ENCODE peak calls at places on chromosome 13, in seven cellular contexts. S, X, Y, B, K, L and I are unnamed samples.

GRCh38 chr13:110289174-110289573 is 17.8 kb downstream of the COL4A1 start:
- DNase-seq in S (no peak), X (no peak), Y (no peak), B (no peak), K (no peak), L (no peak), I (no peak)

GRCh38 chr13:20465218-20465879 is 60.3 kb downstream of the CRYL1 start:
- DNase-seq in S (no peak), X (peak; percentile 47), Y (no peak), B (no peak), K (peak; percentile 3), L (peak; percentile 76), I (peak; percentile 29)

GRCh38 chr13:93080587-93080986 is 146.0 kb upstream of the GPC6 start:
- DNase-seq in S (no peak), X (no peak), Y (no peak), B (no peak), K (peak; percentile 3), L (no peak), I (peak; percentile 1)

GRCh38 chr13:66994097-66994496 is 236.0 kb downstream of the PCDH9 start:
- DNase-seq in S (peak; percentile 2), X (peak; percentile 88), Y (peak; percentile 92), B (peak; percentile 85), K (peak; percentile 67), L (peak; percentile 52), I (peak; percentile 91)

GRCh38 chr13:64073203-64073602 is 2657.6 kb upstream of the PCDH20 start:
- DNase-seq in S (no peak), X (no peak), Y (no peak), B (no peak), K (no peak), L (no peak), I (no peak)

GRCh38 chr13:50843256-50844043 is at the start of gene DLEU7:
- DNase-seq in S (no peak), X (peak; percentile 21), Y (peak; percentile 88), B (no peak), K (no peak), L (no peak), I (no peak)

GRCh38 chr13:111317571-111318360 is 2.7 kb upstream of the TEX29 start:
- DNase-seq in S (no peak), X (no peak), Y (no peak), B (no peak), K (no peak), L (no peak), I (no peak)

GRCh38 chr13:40181203-40181845 is 485.1 kb downstream of the FOXO1 start:
- DNase-seq in S (no peak), X (no peak), Y (no peak), B (no peak), K (no peak), L (peak; percentile 51), I (peak; percentile 1)

GRCh38 chr13:80598189-80598588 is 257.3 kb upstream of the SPRY2 start:
- DNase-seq in S (no peak), X (no peak), Y (no peak), B (no peak), K (no peak), L (no peak), I (no peak)

GRCh38 chr13:52845766-52846566 is 2.5 kb downstream of the PCDH8 start:
- DNase-seq in S (no peak), X (peak; percentile 61), Y (peak; percentile 85), B (no peak), K (no peak), L (no peak), I (no peak)

GRCh38 chr13:28045861-28046260 is 54.5 kb downstream of the FLT3 start:
- DNase-seq in S (no peak), X (no peak), Y (peak; percentile 50), B (no peak), K (no peak), L (no peak), I (no peak)

GRCh38 chr13:24625324-24625723 is 54.9 kb upstream of the ATP12A start:
- DNase-seq in S (no peak), X (no peak), Y (no peak), B (no peak), K (no peak), L (no peak), I (no peak)

GRCh38 chr13:98535501-98536357 is 41.2 kb downstream of the STK24 start:
- DNase-seq in S (no peak), X (peak; percentile 38), Y (no peak), B (no peak), K (no peak), L (peak; percentile 67), I (no peak)

GRCh38 chr13:102856603-102857002 is 10.8 kb downstream of the ERCC5 start:
- DNase-seq in S (no peak), X (peak; percentile 22), Y (no peak), B (no peak), K (no peak), L (peak; percentile 21), I (no peak)

GRCh38 chr13:113162783-113163685 is 4.6 kb downstream of the PROZ start:
- DNase-seq in S (no peak), X (no peak), Y (no peak), B (no peak), K (no peak), L (no peak), I (no peak)

GRCh38 chr13:33323766-33324525 is 38.4 kb upstream of the STARD13 start:
- DNase-seq in S (no peak), X (no peak), Y (no peak), B (no peak), K (no peak), L (peak; percentile 73), I (peak; percentile 76)

GRCh38 chr13:22561581-22561980 is 619.2 kb upstream of the SGCG start:
- DNase-seq in S (no peak), X (no peak), Y (no peak), B (no peak), K (no peak), L (no peak), I (no peak)

GRCh38 chr13:38686635-38687245 is at the start of gene FREM2:
- DNase-seq in S (no peak), X (peak; percentile 92), Y (peak; percentile 97), B (peak; percentile 19), K (peak; percentile 69), L (no peak), I (peak; percentile 34)

GRCh38 chr13:44853641-44854040 is 135.6 kb downstream of the NUFIP1 start:
- DNase-seq in S (no peak), X (peak; percentile 54), Y (no peak), B (no peak), K (peak; percentile 71), L (peak; percentile 18), I (no peak)

GRCh38 chr13:32134241-32134801 is 102.7 kb downstream of the FRY start:
- DNase-seq in S (no peak), X (no peak), Y (no peak), B (no peak), K (no peak), L (no peak), I (peak; percentile 5)

GRCh38 chr13:68715651-68716050 is 1392.0 kb upstream of the ATXN8OS start:
- DNase-seq in S (no peak), X (no peak), Y (no peak), B (no peak), K (no peak), L (no peak), I (no peak)

GRCh38 chr13:24860775-24861174 is 96.8 kb downstream of the RNF17 start:
- DNase-seq in S (no peak), X (no peak), Y (no peak), B (no peak), K (no peak), L (no peak), I (no peak)

GRCh38 chr13:50130686-50131051 is 115.4 kb downstream of the KCNRG start:
- DNase-seq in S (no peak), X (no peak), Y (peak; percentile 69), B (no peak), K (no peak), L (no peak), I (peak; percentile 47)

GRCh38 chr13:90717451-90717936 is 630.0 kb upstream of the MIR17HG start:
- DNase-seq in S (no peak), X (no peak), Y (peak; percentile 86), B (no peak), K (peak; percentile 78), L (peak; percentile 46), I (peak; percentile 45)

GRCh38 chr13:75963318-75963717 is 327.2 kb downstream of the LMO7 start:
- DNase-seq in S (no peak), X (no peak), Y (peak; percentile 8), B (no peak), K (peak; percentile 2), L (no peak), I (peak; percentile 2)

GRCh38 chr13:24097064-24097463 is 63.5 kb upstream of the SPATA13 start:
- DNase-seq in S (peak; percentile 23), X (no peak), Y (no peak), B (no peak), K (peak; percentile 27), L (peak; percentile 25), I (peak; percentile 5)

GRCh38 chr13:41231786-41232185 is 31.6 kb downstream of the MTRF1 start:
- DNase-seq in S (no peak), X (peak; percentile 73), Y (no peak), B (no peak), K (peak; percentile 58), L (no peak), I (no peak)

GRCh38 chr13:87677334-87678234 is 6.4 kb downstream of the SLITRK5 start:
- DNase-seq in S (no peak), X (peak; percentile 71), Y (peak; percentile 82), B (no peak), K (no peak), L (peak; percentile 6), I (no peak)

GRCh38 chr13:106498158-106498557 is 37.3 kb downstream of the EFNB2 start:
- DNase-seq in S (no peak), X (no peak), Y (no peak), B (no peak), K (no peak), L (no peak), I (no peak)

GRCh38 chr13:93230466-93230865 is 3.9 kb downstream of the GPC6 start:
- DNase-seq in S (no peak), X (no peak), Y (no peak), B (no peak), K (peak; percentile 64), L (peak; percentile 93), I (peak; percentile 82)

GRCh38 chr13:31310781-31311180 is 111.0 kb downstream of the B3GLCT start:
- DNase-seq in S (no peak), X (peak; percentile 87), Y (no peak), B (no peak), K (no peak), L (peak; percentile 12), I (peak; percentile 4)

GRCh38 chr13:31722684-31723083 is 16.6 kb upstream of the RXFP2 start:
- DNase-seq in S (no peak), X (peak; percentile 4), Y (no peak), B (no peak), K (no peak), L (no peak), I (peak; percentile 17)

GRCh38 chr13:80458546-80458945 is 117.6 kb upstream of the SPRY2 start:
- DNase-seq in S (no peak), X (no peak), Y (no peak), B (no peak), K (no peak), L (no peak), I (no peak)

GRCh38 chr13:111049791-111050538 is 65.1 kb upstream of the ARHGEF7 start:
- DNase-seq in S (no peak), X (peak; percentile 11), Y (peak; percentile 46), B (no peak), K (no peak), L (no peak), I (peak; percentile 68)

GRCh38 chr13:73074101-73074500 is 15.3 kb downstream of the KLF5 start:
- DNase-seq in S (no peak), X (no peak), Y (no peak), B (no peak), K (no peak), L (no peak), I (no peak)

GRCh38 chr13:42990147-42990990 is 1.7 kb downstream of the EPSTI1 start:
- DNase-seq in S (no peak), X (no peak), Y (no peak), B (no peak), K (no peak), L (peak; percentile 77), I (peak; percentile 50)